ENCODE peak calls at places on chromosome 12, in four cellular contexts. One of them, this sample, is unnamed. For H3K4me1, the result is how much of the 10 kb centered on the place peaks cover.

GRCh38 chr12:100576311-100577036 is 3.0 kb downstream of the GAS2L3 start:
- DNase-seq in breast epithelium: no peak
- DNase-seq in Peyer's patch: no peak
- DNase-seq in K562: peak
- DNase-seq in this sample: no peak

GRCh38 chr12:78439666-78440065 is 424.9 kb upstream of the SYT1 start:
- DNase-seq in breast epithelium: no peak
- DNase-seq in Peyer's patch: no peak
- DNase-seq in K562: no peak
- DNase-seq in this sample: no peak

GRCh38 chr12:56836317-56836716 is 73.2 kb downstream of the HSD17B6 start:
- DNase-seq in breast epithelium: no peak
- DNase-seq in Peyer's patch: no peak
- DNase-seq in K562: no peak
- DNase-seq in this sample: no peak

GRCh38 chr12:41777064-41777790 is 367.4 kb downstream of the GXYLT1 start:
- DNase-seq in breast epithelium: no peak
- DNase-seq in Peyer's patch: no peak
- DNase-seq in K562: no peak
- DNase-seq in this sample: no peak

GRCh38 chr12:93682846-93683261 is 5.7 kb downstream of the CRADD start:
- DNase-seq in breast epithelium: no peak
- DNase-seq in Peyer's patch: no peak
- DNase-seq in K562: peak
- DNase-seq in this sample: no peak

GRCh38 chr12:47734725-47735480 is 9.6 kb upstream of the ENDOU start:
- DNase-seq in breast epithelium: no peak
- DNase-seq in Peyer's patch: no peak
- DNase-seq in K562: no peak
- DNase-seq in this sample: no peak

GRCh38 chr12:95548056-95548538 is 3.2 kb downstream of the USP44 start:
- DNase-seq in breast epithelium: no peak
- DNase-seq in Peyer's patch: peak
- DNase-seq in K562: peak
- DNase-seq in this sample: peak

GRCh38 chr12:94266390-94266789 is 118.0 kb downstream of the PLXNC1 start:
- DNase-seq in breast epithelium: no peak
- DNase-seq in Peyer's patch: no peak
- DNase-seq in K562: no peak
- DNase-seq in this sample: no peak

GRCh38 chr12:77032406-77032805 is 33.0 kb downstream of the E2F7 start:
- DNase-seq in breast epithelium: no peak
- DNase-seq in Peyer's patch: no peak
- DNase-seq in K562: no peak
- DNase-seq in this sample: no peak

GRCh38 chr12:109111775-109112491 is 4.5 kb upstream of the ACACB start:
- DNase-seq in breast epithelium: peak
- DNase-seq in Peyer's patch: peak
- DNase-seq in K562: peak
- DNase-seq in this sample: peak

GRCh38 chr12:127893875-127894635 is 372.9 kb upstream of the TMEM132C start:
- DNase-seq in breast epithelium: no peak
- DNase-seq in Peyer's patch: no peak
- DNase-seq in K562: peak
- DNase-seq in this sample: no peak

GRCh38 chr12:44253338-44253856 is 417.5 kb downstream of the TMEM117 start:
- DNase-seq in breast epithelium: no peak
- DNase-seq in Peyer's patch: no peak
- DNase-seq in K562: no peak
- DNase-seq in this sample: no peak

GRCh38 chr12:132026796-132027500 is 77.2 kb downstream of the EP400 start:
- DNase-seq in breast epithelium: no peak
- DNase-seq in Peyer's patch: no peak
- DNase-seq in K562: no peak
- DNase-seq in this sample: no peak

GRCh38 chr12:16606201-16606849 is 363 bp upstream of the LMO3 start:
- DNase-seq in breast epithelium: no peak
- DNase-seq in Peyer's patch: no peak
- DNase-seq in K562: no peak
- DNase-seq in this sample: peak

GRCh38 chr12:109613611-109614455 is 40.2 kb downstream of the MVK start:
- DNase-seq in breast epithelium: no peak
- DNase-seq in Peyer's patch: no peak
- DNase-seq in K562: no peak
- DNase-seq in this sample: no peak

GRCh38 chr12:75650989-75651695 is 139.7 kb upstream of the KRR1 start:
- DNase-seq in breast epithelium: no peak
- DNase-seq in Peyer's patch: no peak
- DNase-seq in K562: no peak
- DNase-seq in this sample: no peak

DNA sequence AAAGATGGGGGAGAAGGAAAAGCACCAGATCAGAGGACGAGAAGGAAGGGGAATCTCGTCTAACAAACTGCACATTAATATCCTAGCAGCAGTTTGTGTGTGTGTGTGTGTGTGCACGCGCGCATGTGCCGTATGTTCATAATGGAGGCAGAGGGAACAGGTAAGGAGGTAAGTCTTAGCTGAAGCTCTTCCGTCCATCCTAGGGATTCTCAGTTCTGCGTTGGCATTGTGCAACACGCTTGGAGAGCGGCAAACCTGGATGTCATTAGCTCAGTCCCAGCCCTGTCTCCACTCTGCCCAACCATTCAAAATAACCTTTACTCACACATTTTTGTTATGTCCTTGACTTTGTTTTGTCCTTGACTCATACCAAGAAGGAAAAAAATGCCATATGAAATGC is 1.6 kb upstream of the C1R start:
- DNase-seq in breast epithelium: no peak
- DNase-seq in Peyer's patch: no peak
- DNase-seq in K562: no peak
- DNase-seq in this sample: no peak
- TF ChIP-seq POLR2A in breast epithelium: no peak
- TF ChIP-seq POLR2A in Peyer's patch: no peak
- TF ChIP-seq POLR2A in K562: no peak
- TF ChIP-seq POLR2A in this sample: peak

DNA sequence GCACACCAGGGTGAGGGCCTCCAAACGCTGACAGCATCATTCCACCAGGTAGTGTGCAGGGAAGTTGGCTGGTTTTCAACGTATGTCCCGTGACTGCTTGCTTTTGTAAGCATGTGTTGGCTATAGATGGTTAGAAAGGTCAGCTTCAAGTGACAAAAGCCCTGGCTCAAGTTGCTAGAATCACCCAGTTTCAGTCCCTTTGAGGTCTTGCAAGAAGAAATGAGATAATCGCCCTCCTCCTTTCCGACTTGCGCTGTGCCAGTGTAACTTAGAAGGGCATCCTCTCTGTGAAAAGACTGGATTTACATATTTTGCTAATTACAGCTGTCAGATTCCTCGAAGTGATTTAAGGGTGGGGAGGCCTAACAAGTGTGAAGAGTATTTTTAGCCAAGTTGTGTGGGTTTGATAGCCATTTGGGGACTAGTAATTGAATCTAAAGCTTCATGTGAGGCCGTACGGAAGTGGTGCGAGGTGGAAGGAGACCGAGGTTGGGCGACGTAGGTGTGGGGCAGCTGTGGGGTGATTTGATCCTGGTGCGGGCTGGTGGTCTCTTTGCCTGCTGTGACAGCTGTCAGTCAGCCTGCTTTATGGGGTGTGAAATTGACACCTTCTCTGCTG is 94.7 kb downstream of the CHST11 start:
- DNase-seq in breast epithelium: no peak
- DNase-seq in Peyer's patch: no peak
- DNase-seq in K562: no peak
- DNase-seq in this sample: no peak
- H3K4me1 ChIP-seq in breast epithelium: under half
- H3K4me1 ChIP-seq in Peyer's patch: under half
- H3K4me1 ChIP-seq in K562: under half
- H3K4me1 ChIP-seq in this sample: under half

DNA sequence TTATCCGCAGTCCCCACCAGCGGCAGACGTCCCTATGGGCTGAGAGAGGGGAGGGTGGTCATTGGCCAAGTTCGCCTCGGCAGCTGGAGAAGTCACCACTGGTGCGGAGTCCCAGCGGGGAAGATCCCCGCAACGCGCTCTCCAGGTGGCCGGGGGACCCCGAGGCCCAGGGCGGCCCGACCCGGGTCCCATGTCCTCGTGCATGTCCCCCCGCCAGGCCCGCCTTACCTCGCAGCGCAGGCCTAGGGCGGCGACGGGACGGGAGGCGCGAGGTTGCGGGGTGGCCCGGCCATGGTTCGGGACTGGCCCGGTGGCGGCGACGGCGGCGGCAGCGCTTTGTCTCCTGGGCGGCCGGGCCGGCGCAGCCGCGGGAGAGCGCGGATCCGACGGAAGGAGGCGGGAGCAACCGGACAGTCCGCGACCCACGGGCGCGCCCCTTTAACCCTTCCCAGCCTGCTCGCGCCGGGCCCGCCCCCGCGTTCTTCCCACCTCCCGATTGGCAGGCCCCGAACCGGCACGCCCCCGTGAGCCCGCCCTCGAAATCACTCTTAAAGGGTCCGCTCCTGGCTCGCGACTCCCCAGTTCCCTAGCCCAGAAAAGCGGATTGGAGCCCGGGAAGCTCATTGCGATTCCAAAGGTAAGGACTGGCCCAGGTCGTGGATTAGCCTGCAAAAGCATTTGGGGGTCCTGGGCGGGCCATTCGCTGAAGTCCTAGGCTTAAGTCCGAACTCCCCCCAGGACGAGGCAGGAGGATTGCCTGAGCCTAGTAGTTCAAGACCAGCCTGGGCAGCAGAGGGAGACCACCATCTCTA is at the start of gene PHETA1:
- DNase-seq in breast epithelium: peak
- DNase-seq in Peyer's patch: peak
- DNase-seq in K562: peak
- DNase-seq in this sample: peak
- TF ChIP-seq POLR2A in breast epithelium: no peak
- TF ChIP-seq POLR2A in Peyer's patch: peak
- TF ChIP-seq POLR2A in K562: peak
- TF ChIP-seq POLR2A in this sample: peak

DNA sequence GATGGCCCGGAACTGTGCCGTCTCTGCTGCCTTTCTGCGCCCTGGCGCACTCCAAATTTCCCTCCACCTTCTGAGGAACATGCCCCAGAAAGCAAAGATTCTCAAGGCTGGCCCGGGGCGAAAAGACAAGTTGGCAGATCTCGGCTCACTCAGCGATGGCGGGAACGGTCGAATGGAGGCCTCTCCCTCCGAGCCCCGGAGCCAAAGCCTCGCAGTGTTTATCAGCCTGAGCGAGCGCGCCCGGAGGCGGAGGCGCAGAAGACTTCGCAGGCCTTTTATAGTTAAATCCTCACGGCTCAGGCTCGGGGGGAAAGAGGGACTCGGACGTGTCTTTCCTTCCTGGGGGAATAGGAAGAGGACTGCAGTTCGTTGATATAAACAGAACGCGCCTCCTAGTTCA is 5.5 kb downstream of the TBX5 start:
- DNase-seq in breast epithelium: no peak
- DNase-seq in Peyer's patch: no peak
- DNase-seq in K562: no peak
- DNase-seq in this sample: no peak
- H3K4me1 ChIP-seq in breast epithelium: under half
- H3K4me1 ChIP-seq in Peyer's patch: under half
- H3K4me1 ChIP-seq in K562: under half
- H3K4me1 ChIP-seq in this sample: under half

GRCh38 chr12:49888461-49889151 is 15.1 kb downstream of the FAIM2 start:
- DNase-seq in breast epithelium: no peak
- DNase-seq in Peyer's patch: no peak
- DNase-seq in K562: no peak
- DNase-seq in this sample: no peak

GRCh38 chr12:49885663-49886461 is 17.8 kb downstream of the FAIM2 start:
- DNase-seq in breast epithelium: no peak
- DNase-seq in Peyer's patch: no peak
- DNase-seq in K562: no peak
- DNase-seq in this sample: no peak

GRCh38 chr12:49885118-49885517 is 18.6 kb downstream of the FAIM2 start:
- DNase-seq in breast epithelium: no peak
- DNase-seq in Peyer's patch: no peak
- DNase-seq in K562: no peak
- DNase-seq in this sample: no peak

GRCh38 chr12:49887536-49888401 is 15.9 kb downstream of the FAIM2 start:
- DNase-seq in breast epithelium: peak
- DNase-seq in Peyer's patch: no peak
- DNase-seq in K562: no peak
- DNase-seq in this sample: no peak

GRCh38 chr12:49887091-49887490 is 16.6 kb downstream of the FAIM2 start:
- DNase-seq in breast epithelium: no peak
- DNase-seq in Peyer's patch: no peak
- DNase-seq in K562: no peak
- DNase-seq in this sample: no peak
- TF ChIP-seq POLR2A in breast epithelium: no peak
- TF ChIP-seq POLR2A in Peyer's patch: no peak
- TF ChIP-seq POLR2A in K562: no peak
- TF ChIP-seq POLR2A in this sample: no peak

DNA sequence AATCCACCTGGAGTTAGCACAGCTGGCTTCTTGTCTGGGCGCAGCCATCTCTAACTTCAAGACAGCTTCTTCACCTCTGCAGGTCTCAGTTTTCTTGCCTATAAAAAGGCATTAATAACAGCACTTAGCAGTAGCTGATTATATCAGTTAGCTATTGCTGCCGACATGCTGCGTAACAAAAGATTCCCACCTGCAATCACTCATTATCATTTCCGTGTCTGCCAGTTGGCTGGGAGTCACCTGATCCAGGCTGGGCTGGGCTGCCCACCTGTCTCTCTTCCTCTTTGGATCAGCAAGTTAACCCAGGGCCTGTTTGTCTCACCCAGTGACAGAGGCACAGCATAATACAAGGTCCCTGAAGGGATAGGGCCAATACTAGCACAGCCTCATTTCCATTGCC is 109.7 kb downstream of the SCARB1 start:
- DNase-seq in breast epithelium: no peak
- DNase-seq in Peyer's patch: no peak
- DNase-seq in K562: no peak
- DNase-seq in this sample: no peak
- H3K4me1 ChIP-seq in breast epithelium: under half
- H3K4me1 ChIP-seq in Peyer's patch: under half
- H3K4me1 ChIP-seq in K562: under half
- H3K4me1 ChIP-seq in this sample: under half

This sample was measured in right lobe of liver.